ENCODE peak calls at places on chromosome 5, in nine cellular contexts. One of them, this sample, is unnamed.

GRCh38 chr5:38465045-38465444 is 91.4 kb downstream of the LIFR start:
- DNase-seq in heart right ventricle: no peak
- DNase-seq in mammary epithelial cell: no peak
- DNase-seq in SK-N-SH: no peak
- DNase-seq in endothelial cell: no peak
- DNase-seq in WTC11: no peak
- DNase-seq in choroid plexus epithelial cell: peak; percentile 82
- DNase-seq in A549: no peak
- DNase-seq in GM12865: no peak
- DNase-seq in this sample: no peak

GRCh38 chr5:178667109-178667508 is 40.3 kb upstream of the CLK4 start:
- DNase-seq in endothelial cell: no peak
- DNase-seq in WTC11: no peak
- DNase-seq in heart right ventricle: no peak
- DNase-seq in GM12865: no peak
- DNase-seq in mammary epithelial cell: no peak
- DNase-seq in A549: no peak
- DNase-seq in SK-N-SH: no peak
- DNase-seq in choroid plexus epithelial cell: peak; percentile 39
- DNase-seq in this sample: no peak

GRCh38 chr5:132953710-132954109 is 9.7 kb downstream of the AFF4 start:
- DNase-seq in mammary epithelial cell: no peak
- DNase-seq in WTC11: no peak
- DNase-seq in GM12865: no peak
- DNase-seq in endothelial cell: no peak
- DNase-seq in SK-N-SH: no peak
- DNase-seq in heart right ventricle: no peak
- DNase-seq in A549: no peak
- DNase-seq in choroid plexus epithelial cell: no peak
- DNase-seq in this sample: no peak

GRCh38 chr5:5313081-5313736 is 109.3 kb upstream of the ICE1 start:
- DNase-seq in A549: no peak
- DNase-seq in endothelial cell: no peak
- DNase-seq in GM12865: no peak
- DNase-seq in heart right ventricle: no peak
- DNase-seq in SK-N-SH: no peak
- DNase-seq in mammary epithelial cell: no peak
- DNase-seq in WTC11: no peak
- DNase-seq in choroid plexus epithelial cell: peak; percentile 31
- DNase-seq in this sample: peak; percentile 70

GRCh38 chr5:10741661-10742060 is 19.4 kb downstream of the DAP start:
- DNase-seq in SK-N-SH: no peak
- DNase-seq in A549: no peak
- DNase-seq in GM12865: no peak
- DNase-seq in mammary epithelial cell: no peak
- DNase-seq in endothelial cell: no peak
- DNase-seq in choroid plexus epithelial cell: no peak
- DNase-seq in heart right ventricle: no peak
- DNase-seq in WTC11: no peak
- DNase-seq in this sample: no peak

GRCh38 chr5:126633552-126633951 is 32.8 kb downstream of the PHAX start:
- DNase-seq in heart right ventricle: no peak
- DNase-seq in A549: no peak
- DNase-seq in mammary epithelial cell: no peak
- DNase-seq in SK-N-SH: no peak
- DNase-seq in GM12865: no peak
- DNase-seq in WTC11: no peak
- DNase-seq in endothelial cell: no peak
- DNase-seq in choroid plexus epithelial cell: no peak
- DNase-seq in this sample: no peak

GRCh38 chr5:91028518-91028956 is 354.6 kb downstream of the ARRDC3 start:
- DNase-seq in choroid plexus epithelial cell: no peak
- DNase-seq in A549: peak; percentile 67
- DNase-seq in heart right ventricle: no peak
- DNase-seq in WTC11: no peak
- DNase-seq in SK-N-SH: no peak
- DNase-seq in GM12865: no peak
- DNase-seq in endothelial cell: no peak
- DNase-seq in mammary epithelial cell: no peak
- DNase-seq in this sample: no peak

GRCh38 chr5:38551020-38552017 is 5.1 kb downstream of the LIFR start:
- DNase-seq in mammary epithelial cell: peak; percentile 23
- DNase-seq in A549: peak; percentile 65
- DNase-seq in endothelial cell: no peak
- DNase-seq in WTC11: no peak
- DNase-seq in GM12865: no peak
- DNase-seq in choroid plexus epithelial cell: peak; percentile 79
- DNase-seq in heart right ventricle: no peak
- DNase-seq in SK-N-SH: peak; percentile 52
- DNase-seq in this sample: peak; percentile 51

GRCh38 chr5:65128226-65128625 is 353.5 kb downstream of the ADAMTS6 start:
- DNase-seq in GM12865: no peak
- DNase-seq in heart right ventricle: no peak
- DNase-seq in endothelial cell: no peak
- DNase-seq in SK-N-SH: no peak
- DNase-seq in WTC11: peak; percentile 38
- DNase-seq in A549: no peak
- DNase-seq in choroid plexus epithelial cell: no peak
- DNase-seq in mammary epithelial cell: no peak
- DNase-seq in this sample: peak; percentile 22

GRCh38 chr5:57698785-57699184 is 216.2 kb upstream of the ACTBL2 start:
- DNase-seq in choroid plexus epithelial cell: no peak
- DNase-seq in heart right ventricle: no peak
- DNase-seq in mammary epithelial cell: peak; percentile 92
- DNase-seq in WTC11: no peak
- DNase-seq in GM12865: no peak
- DNase-seq in SK-N-SH: no peak
- DNase-seq in A549: peak; percentile 64
- DNase-seq in endothelial cell: no peak
- DNase-seq in this sample: no peak

GRCh38 chr5:55037046-55037771 is 13.2 kb downstream of the GZMK start:
- DNase-seq in WTC11: peak; percentile 31
- DNase-seq in choroid plexus epithelial cell: peak; percentile 44
- DNase-seq in endothelial cell: no peak
- DNase-seq in GM12865: peak; percentile 67
- DNase-seq in mammary epithelial cell: no peak
- DNase-seq in heart right ventricle: no peak
- DNase-seq in A549: peak; percentile 2
- DNase-seq in SK-N-SH: no peak
- DNase-seq in this sample: peak; percentile 5

GRCh38 chr5:138945421-138946240 is 70.5 kb upstream of the LRRTM2 start:
- DNase-seq in choroid plexus epithelial cell: no peak
- DNase-seq in GM12865: no peak
- DNase-seq in A549: no peak
- DNase-seq in heart right ventricle: no peak
- DNase-seq in WTC11: peak; percentile 55
- DNase-seq in SK-N-SH: no peak
- DNase-seq in mammary epithelial cell: no peak
- DNase-seq in endothelial cell: no peak
- DNase-seq in this sample: no peak

GRCh38 chr5:148619484-148619883 is 34.8 kb downstream of the HTR4 start:
- DNase-seq in WTC11: no peak
- DNase-seq in mammary epithelial cell: no peak
- DNase-seq in SK-N-SH: no peak
- DNase-seq in choroid plexus epithelial cell: no peak
- DNase-seq in GM12865: no peak
- DNase-seq in endothelial cell: no peak
- DNase-seq in heart right ventricle: no peak
- DNase-seq in A549: no peak
- DNase-seq in this sample: no peak

GRCh38 chr5:453725-454481 is 10.9 kb downstream of the EXOC3 start:
- DNase-seq in GM12865: no peak
- DNase-seq in choroid plexus epithelial cell: no peak
- DNase-seq in WTC11: no peak
- DNase-seq in A549: no peak
- DNase-seq in endothelial cell: no peak
- DNase-seq in mammary epithelial cell: peak; percentile 24
- DNase-seq in SK-N-SH: no peak
- DNase-seq in heart right ventricle: peak; percentile 3
- DNase-seq in this sample: no peak

GRCh38 chr5:58763390-58763789 is 180.5 kb downstream of the RAB3C start:
- DNase-seq in SK-N-SH: no peak
- DNase-seq in WTC11: no peak
- DNase-seq in A549: no peak
- DNase-seq in mammary epithelial cell: no peak
- DNase-seq in heart right ventricle: no peak
- DNase-seq in GM12865: no peak
- DNase-seq in choroid plexus epithelial cell: no peak
- DNase-seq in endothelial cell: no peak
- DNase-seq in this sample: no peak

GRCh38 chr5:179820483-179821297 is at the start of gene SQSTM1:
- DNase-seq in WTC11: peak; percentile 73
- DNase-seq in choroid plexus epithelial cell: peak; percentile 85
- DNase-seq in endothelial cell: peak; percentile 77
- DNase-seq in mammary epithelial cell: peak; percentile 78
- DNase-seq in heart right ventricle: peak; percentile 90
- DNase-seq in GM12865: peak; percentile 88
- DNase-seq in A549: peak; percentile 87
- DNase-seq in SK-N-SH: peak; percentile 95
- DNase-seq in this sample: peak; percentile 82
- TF ChIP-seq CTCF in WTC11: no peak
- TF ChIP-seq CTCF in choroid plexus epithelial cell: no peak
- TF ChIP-seq CTCF in endothelial cell: peak; percentile 40
- TF ChIP-seq CTCF in mammary epithelial cell: no peak
- TF ChIP-seq CTCF in heart right ventricle: no peak
- TF ChIP-seq CTCF in GM12865: no peak
- TF ChIP-seq CTCF in A549: no peak
- TF ChIP-seq CTCF in SK-N-SH: no peak
- TF ChIP-seq CTCF in this sample: peak; percentile 4

DNA sequence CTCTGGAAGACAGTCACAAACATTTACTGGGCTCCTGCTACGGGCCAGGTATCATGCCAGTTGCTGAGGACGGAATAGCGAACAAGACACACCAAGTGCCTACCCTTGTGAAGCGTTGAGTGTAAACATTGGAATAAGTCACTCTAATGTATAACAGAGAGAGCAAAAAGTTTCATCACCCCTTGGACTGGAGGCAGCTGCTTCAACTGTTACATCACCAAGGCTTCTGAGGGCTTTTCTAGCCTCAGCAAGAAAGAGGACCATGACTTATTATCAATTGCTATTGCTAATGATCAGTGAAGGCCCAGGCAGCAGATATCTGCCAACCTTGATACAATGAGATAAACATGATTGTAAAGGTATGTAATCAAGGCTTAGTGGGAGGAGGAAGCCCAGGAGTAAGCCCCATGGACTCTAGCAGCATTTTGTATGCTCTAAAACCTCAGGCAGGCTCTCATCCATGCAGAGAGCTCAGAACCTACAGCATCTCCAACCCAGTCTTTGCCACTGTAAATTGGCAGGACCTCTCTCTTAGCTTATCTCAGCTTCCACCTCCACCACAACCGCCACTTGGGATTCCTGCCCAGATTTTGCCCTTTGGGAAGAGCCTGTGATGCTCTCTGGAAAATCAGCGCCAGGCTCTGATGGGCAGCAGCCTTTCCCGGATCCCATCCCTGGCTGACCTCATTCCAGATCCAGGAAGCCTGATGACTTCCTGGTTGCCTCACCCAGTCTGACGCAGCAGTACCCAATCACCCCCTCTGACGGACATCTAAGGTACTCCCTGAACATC is 54.5 kb downstream of the ADAM19 start:
- DNase-seq in GM12865: no peak
- DNase-seq in choroid plexus epithelial cell: peak; percentile 62
- DNase-seq in endothelial cell: no peak
- DNase-seq in WTC11: no peak
- DNase-seq in mammary epithelial cell: no peak
- DNase-seq in SK-N-SH: no peak
- DNase-seq in A549: peak; percentile 30
- DNase-seq in heart right ventricle: peak; percentile 32
- DNase-seq in this sample: no peak
- TF ChIP-seq CTCF in GM12865: no peak
- TF ChIP-seq CTCF in choroid plexus epithelial cell: no peak
- TF ChIP-seq CTCF in endothelial cell: no peak
- TF ChIP-seq CTCF in WTC11: no peak
- TF ChIP-seq CTCF in mammary epithelial cell: no peak
- TF ChIP-seq CTCF in SK-N-SH: no peak
- TF ChIP-seq CTCF in A549: no peak
- TF ChIP-seq CTCF in heart right ventricle: peak; percentile 34
- TF ChIP-seq CTCF in this sample: no peak

DNA sequence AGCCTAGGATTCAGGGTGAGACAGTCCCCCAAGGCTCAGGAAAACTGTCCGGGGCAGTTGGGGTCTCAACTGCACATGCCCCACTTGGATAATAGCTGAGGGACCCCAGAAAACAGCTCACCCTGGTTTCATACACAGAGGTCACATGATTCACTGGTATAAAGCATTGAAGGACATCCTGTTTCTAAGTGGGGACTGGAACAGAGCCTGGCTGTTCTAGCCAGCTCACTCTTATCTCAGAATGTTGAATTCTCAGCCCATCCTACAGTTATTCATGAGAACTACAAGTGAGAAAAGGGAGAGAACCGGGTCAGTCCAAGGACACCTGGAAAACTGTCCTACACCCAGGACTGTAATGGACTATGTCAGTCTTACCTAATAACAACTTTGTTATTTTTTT is 170.9 kb downstream of the FGF1 start:
- DNase-seq in heart right ventricle: no peak
- DNase-seq in choroid plexus epithelial cell: no peak
- DNase-seq in GM12865: no peak
- DNase-seq in A549: no peak
- DNase-seq in endothelial cell: no peak
- DNase-seq in SK-N-SH: no peak
- DNase-seq in WTC11: no peak
- DNase-seq in mammary epithelial cell: no peak
- DNase-seq in this sample: no peak
- TF ChIP-seq CTCF in heart right ventricle: no peak
- TF ChIP-seq CTCF in choroid plexus epithelial cell: no peak
- TF ChIP-seq CTCF in GM12865: no peak
- TF ChIP-seq CTCF in A549: no peak
- TF ChIP-seq CTCF in endothelial cell: no peak
- TF ChIP-seq CTCF in SK-N-SH: no peak
- TF ChIP-seq CTCF in WTC11: no peak
- TF ChIP-seq CTCF in mammary epithelial cell: no peak
- TF ChIP-seq CTCF in this sample: no peak

DNA sequence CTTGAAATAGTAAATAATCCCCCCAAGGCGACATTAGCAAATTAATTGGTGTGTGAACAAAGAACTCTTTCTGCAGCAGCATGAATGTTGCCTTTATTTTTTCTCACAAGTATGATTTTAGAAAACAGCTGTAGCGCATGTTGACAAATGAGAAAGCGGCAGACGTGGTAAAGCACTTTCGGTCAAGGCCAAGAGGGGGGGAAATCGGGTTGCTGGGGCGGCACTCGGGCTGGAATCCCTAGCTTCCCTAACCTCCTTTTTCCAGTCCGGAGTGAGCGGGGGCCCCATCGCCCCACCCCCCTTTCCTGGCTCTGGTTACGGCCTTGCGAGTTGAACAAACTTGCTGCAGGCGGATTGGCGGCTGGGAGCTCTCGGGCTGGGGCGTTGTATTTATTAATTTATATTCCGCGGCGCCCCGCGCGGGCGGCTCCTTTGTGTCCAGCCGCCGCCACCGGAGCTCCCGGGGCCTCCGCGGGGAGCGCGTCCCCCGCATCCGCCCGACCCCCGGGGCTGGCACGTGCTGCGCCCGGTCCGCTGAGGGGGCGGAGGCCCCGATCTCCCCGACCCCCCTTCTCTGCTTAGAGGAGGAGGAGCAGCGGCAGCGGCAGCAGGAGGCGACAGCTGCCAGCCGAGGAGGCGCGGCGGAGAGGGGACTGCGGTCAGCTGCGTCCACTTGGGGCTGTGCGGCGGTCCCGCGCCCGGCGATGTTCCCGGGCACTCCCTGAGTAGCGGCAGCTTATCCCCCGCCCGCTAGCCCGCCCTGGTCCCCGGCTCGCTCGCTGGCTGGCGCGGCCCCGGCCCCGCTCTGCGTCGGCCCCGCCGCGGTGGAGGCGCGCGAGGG is at the start of gene RHOBTB3:
- DNase-seq in choroid plexus epithelial cell: peak; percentile 94
- DNase-seq in SK-N-SH: peak; percentile 91
- DNase-seq in heart right ventricle: peak; percentile 90
- DNase-seq in A549: peak; percentile 66
- DNase-seq in GM12865: peak; percentile 71
- DNase-seq in endothelial cell: peak; percentile 61
- DNase-seq in mammary epithelial cell: peak; percentile 19
- DNase-seq in WTC11: peak; percentile 89
- DNase-seq in this sample: peak; percentile 95
- TF ChIP-seq CTCF in choroid plexus epithelial cell: peak; percentile 7
- TF ChIP-seq CTCF in SK-N-SH: no peak
- TF ChIP-seq CTCF in heart right ventricle: no peak
- TF ChIP-seq CTCF in A549: peak; percentile 12
- TF ChIP-seq CTCF in GM12865: no peak
- TF ChIP-seq CTCF in endothelial cell: no peak
- TF ChIP-seq CTCF in mammary epithelial cell: no peak
- TF ChIP-seq CTCF in WTC11: no peak
- TF ChIP-seq CTCF in this sample: no peak